ENCODE peak calls at places on chromosomes 1 and 21, in seven cellular contexts. B is SK-N-SH, U is A549, X is transverse colon, V is HepG2, L is ovary, R is sigmoid colon. S is an unnamed sample.

GRCh38 chr1:215406927-215407326 is 160.2 kb upstream of the KCTD3 start:
- DNase-seq in B (no peak), X (no peak), R (no peak), L (no peak), V (no peak), U (no peak), S (no peak)

GRCh38 chr1:53123462-53124129 is 18.8 kb downstream of the SLC1A7 start:
- DNase-seq in L (peak; percentile 87), R (peak; percentile 91), B (no peak), U (no peak), V (no peak), X (no peak), S (peak; percentile 57)

GRCh38 chr1:200862713-200863415 is 9.9 kb upstream of the GPR25 start:
- DNase-seq in X (no peak), R (no peak), L (no peak), B (no peak), U (no peak), V (no peak), S (no peak)

GRCh38 chr1:32900956-32901822 is at the start of gene TMEM54:
- DNase-seq in L (peak; percentile 72), R (peak; percentile 82), U (no peak), V (no peak), B (peak; percentile 83), X (peak; percentile 86), S (no peak)

GRCh38 chr1:54151013-54151412 is 1.8 kb downstream of the CDCP2 start:
- DNase-seq in U (no peak), B (no peak), X (no peak), V (no peak), L (no peak), R (no peak), S (no peak)

GRCh38 chr21:29797155-29797554 is 142.6 kb downstream of the GRIK1 start:
- DNase-seq in X (no peak), R (no peak), L (no peak), U (no peak), B (no peak), V (no peak), S (no peak)

GRCh38 chr1:30008998-30009657 is 714.3 kb downstream of the MATN1 start:
- DNase-seq in X (peak; percentile 25), R (no peak), L (no peak), V (peak; percentile 43), B (no peak), U (peak; percentile 29), S (no peak)

GRCh38 chr1:65065535-65066378 is 82.2 kb upstream of the AK4 start:
- DNase-seq in L (peak; percentile 77), U (no peak), R (no peak), B (peak; percentile 63), V (no peak), X (peak; percentile 51), S (peak; percentile 34)

GRCh38 chr1:226708342-226708780 is 30.7 kb downstream of the ITPKB start:
- DNase-seq in B (no peak), X (no peak), V (no peak), R (peak; percentile 84), L (no peak), U (no peak), S (peak; percentile 61)

GRCh38 chr21:31347435-31348032 is 3.5 kb upstream of the TIAM1 start:
- DNase-seq in B (peak; percentile 56), X (no peak), L (no peak), U (peak; percentile 42), V (peak; percentile 38), R (no peak), S (no peak)

GRCh38 chr1:239587066-239587465 is 200.7 kb downstream of the CHRM3 start:
- DNase-seq in B (no peak), V (no peak), X (no peak), U (no peak), R (no peak), L (no peak), S (no peak)

GRCh38 chr1:26696645-26697440 is 1.0 kb downstream of the ARID1A start:
- DNase-seq in V (no peak), B (peak; percentile 57), R (peak; percentile 79), U (no peak), L (peak; percentile 62), X (peak; percentile 52), S (no peak)

GRCh38 chr21:42102063-42102462 is 30.9 kb downstream of the UMODL1 start:
- DNase-seq in U (no peak), V (no peak), B (no peak), X (no peak), L (no peak), R (no peak), S (no peak)

GRCh38 chr1:30919025-30919881 is 10.7 kb upstream of the SDC3 start:
- DNase-seq in L (peak; percentile 17), V (no peak), X (no peak), R (no peak), U (no peak), B (no peak), S (no peak)

GRCh38 chr1:176364231-176364905 is 98.6 kb upstream of the PAPPA2 start:
- DNase-seq in B (no peak), V (no peak), X (no peak), L (no peak), U (no peak), R (no peak), S (no peak)

GRCh38 chr1:16218014-16218673 is 5.7 kb upstream of the ARHGEF19 start:
- DNase-seq in U (no peak), L (peak; percentile 57), X (peak; percentile 54), R (no peak), V (no peak), B (no peak), S (no peak)

GRCh38 chr1:1082239-1083180 is 8.4 kb upstream of the RNF223 start:
- DNase-seq in R (peak; percentile 66), U (no peak), L (peak; percentile 35), V (no peak), X (peak; percentile 6), B (peak; percentile 24), S (no peak)

GRCh38 chr1:221878134-221878533 is 136.2 kb upstream of the DUSP10 start:
- DNase-seq in X (no peak), U (no peak), V (no peak), R (no peak), L (no peak), B (no peak), S (no peak)

GRCh38 chr1:162954824-162955223 is 93.8 kb upstream of the CCDC190 start:
- DNase-seq in R (no peak), V (no peak), B (no peak), L (no peak), X (no peak), U (no peak), S (no peak)

GRCh38 chr1:30472009-30472408 is 251.4 kb downstream of the MATN1 start:
- DNase-seq in U (no peak), X (no peak), L (peak; percentile 9), B (no peak), R (peak; percentile 18), V (no peak), S (no peak)

GRCh38 chr1:216215169-216215568 is 208.1 kb downstream of the USH2A start:
- DNase-seq in X (no peak), B (no peak), U (no peak), R (no peak), V (no peak), L (no peak), S (no peak)

GRCh38 chr1:184838374-184838995 is 83.8 kb upstream of the EDEM3 start:
- DNase-seq in B (peak; percentile 9), X (peak; percentile 29), R (peak; percentile 93), V (no peak), L (no peak), U (peak; percentile 48), S (peak; percentile 74)

GRCh38 chr1:10979483-10979920 is 33.0 kb upstream of the TARDBP start:
- DNase-seq in B (no peak), X (peak; percentile 42), V (peak; percentile 85), L (no peak), U (no peak), R (peak; percentile 82), S (peak; percentile 69)

GRCh38 chr1:73804935-73805334 is 393.0 kb downstream of the LRRIQ3 start:
- DNase-seq in B (no peak), V (no peak), R (no peak), X (no peak), L (no peak), U (no peak), S (no peak)

GRCh38 chr1:49576327-49576901 is 447.3 kb downstream of the AGBL4 start:
- DNase-seq in X (no peak), B (no peak), R (no peak), U (no peak), V (no peak), L (no peak), S (no peak)

GRCh38 chr1:154453577-154454352 is 48.3 kb upstream of the TDRD10 start:
- DNase-seq in U (no peak), R (no peak), X (no peak), V (peak; percentile 37), B (no peak), L (no peak), S (no peak)

GRCh38 chr1:46183119-46183842 is 7.0 kb upstream of the P3R3URF start:
- DNase-seq in R (peak; percentile 72), V (peak; percentile 85), U (peak; percentile 83), X (peak; percentile 89), L (peak; percentile 60), B (no peak), S (no peak)

GRCh38 chr1:89808429-89809117 is 12.3 kb upstream of the LRRC8D start:
- DNase-seq in R (no peak), V (peak; percentile 44), L (no peak), U (peak; percentile 36), X (no peak), B (no peak), S (no peak)

GRCh38 chr21:33325222-33326067 is 675 bp downstream of the IFNAR1 start:
- DNase-seq in U (peak; percentile 57), R (peak; percentile 86), V (peak; percentile 35), X (peak; percentile 81), B (peak; percentile 51), L (peak; percentile 77), S (peak; percentile 61)

GRCh38 chr1:226627050-226627755 is 78.6 kb downstream of the STUM start:
- DNase-seq in X (no peak), U (no peak), V (no peak), B (no peak), R (peak; percentile 47), L (no peak), S (no peak)

GRCh38 chr1:19524791-19525190 is 39.5 kb upstream of the CAPZB start:
- DNase-seq in V (no peak), X (no peak), B (no peak), R (no peak), U (no peak), L (no peak), S (no peak)
- TF ChIP-seq EP300 in V (no peak), X (no peak), B (no peak), R (no peak), U (no peak), L (no peak), S (no peak)

GRCh38 chr1:21820597-21821232 is 8.7 kb downstream of the LDLRAD2 start:
- DNase-seq in B (no peak), R (no peak), V (no peak), U (no peak), X (no peak), L (no peak), S (no peak)
- H3K4me3 ChIP-seq in B (no peak overlapping the region), R (no peak overlapping the region), V (no peak overlapping the region), U (no peak overlapping the region), X (no peak overlapping the region), L (no peak overlapping the region), S (no peak overlapping the region)

GRCh38 chr1:21269461-21270085 is 20.7 kb downstream of the ECE1 start:
- DNase-seq in U (no peak), R (no peak), L (peak; percentile 82), B (no peak), V (peak; percentile 90), X (no peak), S (no peak)
- TF ChIP-seq EP300 in U (no peak), R (no peak), L (no peak), B (no peak), V (no peak), X (no peak), S (no peak)

GRCh38 chr1:56453722-56454078 is 125.7 kb downstream of the PLPP3 start:
- DNase-seq in V (no peak), X (no peak), R (no peak), U (no peak), B (no peak), L (no peak), S (no peak)
- H3K4me3 ChIP-seq in V (no peak overlapping the region), X (no peak overlapping the region), R (no peak overlapping the region), U (no peak overlapping the region), B (no peak overlapping the region), L (no peak overlapping the region), S (no peak overlapping the region)